ENCODE peak calls at places on chromosome 5, in four cellular contexts. T is CD8-positive, alpha-beta T cell; Z is effector memory CD8-positive, alpha-beta T cell; S is left lung. H is an unnamed sample.

GRCh38 chr5:66694036-66694435 is 97.8 kb downstream of the MAST4 start:
- ATAC-seq in S (no peak), Z (no peak), T (no peak), H (no peak)

GRCh38 chr5:132822650-132823480 is 7.6 kb downstream of the SHROOM1 start:
- ATAC-seq in Z (no peak), S (peak), T (no peak), H (no peak)

GRCh38 chr5:169126376-169127043 is 174.4 kb downstream of the SLIT3 start:
- ATAC-seq in S (no peak), T (no peak), Z (no peak), H (no peak)

GRCh38 chr5:149680810-149681221 is 49.3 kb upstream of the PPARGC1B start:
- ATAC-seq in Z (peak), T (no peak), S (peak), H (no peak)

GRCh38 chr5:97135868-97136267 is 6.5 kb downstream of the LIX1 start:
- ATAC-seq in Z (no peak), T (no peak), S (no peak), H (peak)

GRCh38 chr5:148457183-148457620 is 73.4 kb downstream of the FBXO38 start:
- ATAC-seq in S (peak), Z (peak), T (peak), H (no peak)

GRCh38 chr5:173035904-173036707 is 20.0 kb upstream of the CREBRF start:
- ATAC-seq in T (no peak), S (peak), Z (peak), H (peak)

GRCh38 chr5:148839960-148840359 is 13.5 kb downstream of the ADRB2 start:
- ATAC-seq in T (no peak), Z (peak), S (no peak), H (peak)

GRCh38 chr5:144451187-144451973 is 280.7 kb downstream of the KCTD16 start:
- ATAC-seq in S (no peak), Z (no peak), T (no peak), H (no peak)

GRCh38 chr5:88203977-88204735 is 64.5 kb downstream of the TMEM161B start:
- ATAC-seq in T (peak), Z (peak), S (no peak), H (peak)

GRCh38 chr5:32601623-32602295 is 16.4 kb downstream of the SUB1 start:
- ATAC-seq in T (no peak), Z (no peak), S (no peak), H (no peak)

GRCh38 chr5:67773439-67773988 is 442.0 kb upstream of the PIK3R1 start:
- ATAC-seq in Z (no peak), S (no peak), T (no peak), H (no peak)

GRCh38 chr5:116765441-116765840 is 190.8 kb upstream of the SEMA6A start:
- ATAC-seq in Z (no peak), S (no peak), T (no peak), H (no peak)

GRCh38 chr5:166695311-166695710 is 1596.1 kb upstream of the WWC1 start:
- ATAC-seq in S (no peak), T (no peak), Z (no peak), H (no peak)

GRCh38 chr5:172630482-172630881 is 10.6 kb upstream of the NEURL1B start:
- ATAC-seq in T (no peak), S (no peak), Z (no peak), H (no peak)

GRCh38 chr5:61277781-61278180 is 54.3 kb upstream of the ZSWIM6 start:
- ATAC-seq in S (peak), Z (no peak), T (no peak), H (no peak)

GRCh38 chr5:178207183-178207916 is 3.0 kb downstream of the HNRNPAB start:
- ATAC-seq in Z (no peak), S (peak), T (no peak), H (no peak)

GRCh38 chr5:149757956-149758355 is 27.8 kb downstream of the PPARGC1B start:
- ATAC-seq in T (no peak), S (no peak), Z (no peak), H (no peak)

GRCh38 chr5:75053286-75054109 is 1.1 kb upstream of the GCNT4 start:
- ATAC-seq in Z (peak), S (peak), T (peak), H (peak)

GRCh38 chr5:150496534-150496933 is 11.4 kb upstream of the NDST1 start:
- ATAC-seq in S (no peak), T (no peak), Z (no peak), H (no peak)

GRCh38 chr5:177509991-177510566 is 453 bp upstream of the DOK3 start:
- ATAC-seq in S (peak), Z (no peak), T (no peak), H (no peak)

GRCh38 chr5:34034497-34035327 is 8.3 kb downstream of the C1QTNF3 start:
- ATAC-seq in T (no peak), Z (no peak), S (no peak), H (no peak)

GRCh38 chr5:14854806-14855205 is 16.8 kb downstream of the ANKH start:
- ATAC-seq in T (no peak), Z (no peak), S (no peak), H (no peak)

GRCh38 chr5:93174930-93175329 is 406.1 kb downstream of the NR2F1-AS1 start:
- ATAC-seq in S (no peak), T (no peak), Z (no peak), H (no peak)

GRCh38 chr5:137752873-137753226 is 1.3 kb downstream of the HNRNPA0 start:
- ATAC-seq in S (peak), Z (no peak), T (no peak), H (no peak)

GRCh38 chr5:98307811-98308210 is 465.7 kb upstream of the RGMB start:
- ATAC-seq in T (no peak), Z (no peak), S (no peak), H (peak)

GRCh38 chr5:16464664-16465543 is 696 bp downstream of the ZNF622 start:
- ATAC-seq in S (peak), Z (no peak), T (no peak), H (no peak)

GRCh38 chr5:89313044-89313443 is 430.1 kb upstream of the MEF2C start:
- ATAC-seq in T (no peak), S (peak), Z (no peak), H (peak)

GRCh38 chr5:60916646-60917045 is 28.2 kb downstream of the ERCC8 start:
- ATAC-seq in S (no peak), T (no peak), Z (no peak), H (no peak)

GRCh38 chr5:56259002-56259511 is 25.9 kb upstream of the ANKRD55 start:
- ATAC-seq in T (no peak), S (peak), Z (no peak), H (peak)

GRCh38 chr5:139788294-139788875 is 7.2 kb upstream of the PSD2 start:
- ATAC-seq in S (no peak), Z (no peak), T (no peak), H (no peak)

GRCh38 chr5:79961731-79962579 is 29.1 kb downstream of the MTX3 start:
- ATAC-seq in S (no peak), T (no peak), Z (no peak), H (no peak)

GRCh38 chr5:158234323-158235158 is 375.6 kb upstream of the CLINT1 start:
- ATAC-seq in T (peak), S (no peak), Z (no peak), H (no peak)

GRCh38 chr5:143118222-143118621 is 285.3 kb downstream of the NR3C1 start:
- ATAC-seq in T (no peak), S (peak), Z (no peak), H (no peak)

GRCh38 chr5:72604111-72604792 is 97.0 kb upstream of the ZNF366 start:
- ATAC-seq in Z (no peak), S (peak), T (no peak), H (no peak)

GRCh38 chr5:142698447-142698846 is 12.6 kb upstream of the FGF1 start:
- ATAC-seq in T (no peak), Z (no peak), S (peak), H (no peak)